ENCODE peak calls at places on chromosomes 16 and 17, in nine cellular contexts. W is astrocyte of the cerebellum, K is cardiac fibroblast, D is psoas muscle, Y is fibroblast of pulmonary artery, I is AG04450, H is neural progenitor cell, Q is HL-60, J is AG04449. L is an unnamed sample.
A peak's percentile ranks its signal among the peaks of the same experiment; 100 is the strongest.

GRCh38 chr17:69523252-69523861 is 108.9 kb downstream of the MAP2K6 start:
- DNase-seq in W (peak; percentile 31), K (peak; percentile 67), D (no peak), Y (peak; percentile 74), I (peak; percentile 24), H (peak; percentile 58), Q (peak; percentile 45), J (no peak), L (no peak)

GRCh38 chr17:71970312-71970711 is 150.5 kb upstream of the SOX9 start:
- DNase-seq in W (no peak), K (no peak), D (no peak), Y (no peak), I (no peak), H (no peak), Q (no peak), J (no peak), L (no peak)

GRCh38 chr17:47621293-47622178 is 28.2 kb upstream of the KPNB1 start:
- DNase-seq in W (peak; percentile 87), K (peak; percentile 90), D (peak; percentile 48), Y (peak; percentile 90), I (peak; percentile 69), H (peak; percentile 30), Q (no peak), J (peak; percentile 61), L (peak; percentile 42)

GRCh38 chr17:40331743-40332641 is 23.0 kb downstream of the RARA start:
- DNase-seq in W (no peak), K (peak; percentile 97), D (peak; percentile 93), Y (peak; percentile 88), I (no peak), H (no peak), Q (no peak), J (no peak), L (no peak)

GRCh38 chr16:88650749-88651275 is at the start of gene CYBA:
- DNase-seq in W (no peak), K (peak; percentile 71), D (peak; percentile 65), Y (peak; percentile 41), I (no peak), H (peak; percentile 72), Q (peak; percentile 67), J (no peak), L (no peak)

GRCh38 chr16:85369741-85370528 is 243.2 kb upstream of the GSE1 start:
- DNase-seq in W (no peak), K (peak; percentile 51), D (peak; percentile 59), Y (no peak), I (no peak), H (peak; percentile 67), Q (peak; percentile 25), J (no peak), L (peak; percentile 64)

GRCh38 chr17:13337864-13338371 is 263.8 kb downstream of the HS3ST3A1 start:
- DNase-seq in W (peak; percentile 78), K (peak; percentile 78), D (no peak), Y (peak; percentile 82), I (peak; percentile 43), H (peak; percentile 42), Q (peak; percentile 0), J (no peak), L (no peak)

GRCh38 chr17:75723201-75723930 is 2.1 kb downstream of the ITGB4 start:
- DNase-seq in W (no peak), K (no peak), D (no peak), Y (no peak), I (no peak), H (no peak), Q (no peak), J (no peak), L (no peak)

GRCh38 chr17:38898291-38898679 is 27.1 kb upstream of the LASP1NB start:
- DNase-seq in W (no peak), K (no peak), D (no peak), Y (no peak), I (no peak), H (no peak), Q (peak; percentile 49), J (no peak), L (no peak)

GRCh38 chr16:65600046-65600445 is 478.2 kb upstream of the CDH11 start:
- DNase-seq in W (no peak), K (no peak), D (no peak), Y (no peak), I (no peak), H (peak; percentile 79), Q (no peak), J (no peak), L (no peak)

GRCh38 chr17:83098241-83099085 is 19.1 kb downstream of the METRNL start:
- DNase-seq in W (no peak), K (no peak), D (no peak), Y (no peak), I (no peak), H (peak; percentile 34), Q (no peak), J (no peak), L (no peak)

GRCh38 chr17:58083491-58084316 is 485 bp downstream of the DYNLL2 start:
- DNase-seq in W (no peak), K (peak; percentile 55), D (peak; percentile 81), Y (peak; percentile 40), I (no peak), H (peak; percentile 40), Q (peak; percentile 50), J (no peak), L (no peak)

GRCh38 chr16:49483651-49484451 is 110.2 kb downstream of the C16orf78 start:
- DNase-seq in W (no peak), K (no peak), D (no peak), Y (no peak), I (no peak), H (no peak), Q (no peak), J (no peak), L (no peak)

GRCh38 chr17:21218101-21218500 is 4.1 kb upstream of the TMEM11 start:
- DNase-seq in W (no peak), K (no peak), D (no peak), Y (peak; percentile 26), I (no peak), H (peak; percentile 24), Q (no peak), J (no peak), L (no peak)

DNA sequence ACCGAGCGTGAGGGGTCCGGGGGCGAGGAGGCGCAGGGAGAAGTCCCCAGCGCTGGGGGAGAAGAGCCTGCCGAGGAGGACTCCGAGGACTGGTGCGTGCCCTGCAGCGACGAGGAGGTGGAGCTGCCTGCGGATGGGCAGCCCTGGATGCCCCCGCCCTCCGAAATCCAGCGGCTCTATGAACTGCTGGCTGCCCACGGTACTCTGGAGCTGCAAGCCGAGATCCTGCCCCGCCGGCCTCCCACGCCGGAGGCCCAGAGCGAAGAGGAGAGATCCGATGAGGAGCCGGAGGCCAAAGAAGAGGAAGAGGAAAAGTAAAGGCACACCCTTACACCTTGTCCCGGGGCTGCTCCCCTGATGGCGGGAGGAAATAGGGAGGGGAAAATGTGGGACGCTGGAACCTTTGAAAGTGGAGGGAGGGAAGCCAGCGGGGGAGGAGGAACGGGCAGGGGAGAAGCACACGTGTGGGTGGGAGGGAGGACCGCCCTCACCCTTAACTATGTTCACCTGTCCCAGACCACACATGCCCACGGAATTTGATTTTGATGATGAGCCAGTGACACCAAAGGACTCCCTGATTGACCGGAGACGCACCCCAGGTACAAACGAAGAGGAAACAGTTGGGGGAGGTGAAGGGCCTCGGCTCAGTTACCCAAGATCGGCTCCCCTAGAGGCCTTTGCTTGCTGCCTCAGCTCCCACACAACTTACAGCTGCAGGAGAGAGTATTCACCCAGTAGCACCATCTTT is 916 bp downstream of the PAGR1 start:
- DNase-seq in W (no peak), K (peak; percentile 67), D (peak; percentile 61), Y (peak; percentile 69), I (no peak), H (peak; percentile 62), Q (peak; percentile 77), J (no peak), L (no peak)
- TF ChIP-seq CTCF in W (peak; percentile 30), K (peak; percentile 31), D (no peak), Y (peak; percentile 24), I (peak; percentile 37), H (no peak), Q (peak; percentile 13), J (peak; percentile 8), L (no peak)

GRCh38 chr17:37701424-37702020 is 43.3 kb downstream of the HNF1B start:
- DNase-seq in W (no peak), K (peak; percentile 16), D (no peak), Y (peak; percentile 17), I (no peak), H (peak; percentile 39), Q (peak; percentile 54), J (no peak), L (no peak)
- TF ChIP-seq CTCF in W (peak; percentile 54), K (peak; percentile 81), D (peak; percentile 31), Y (peak; percentile 76), I (peak; percentile 52), H (peak; percentile 73), Q (peak; percentile 70), J (peak; percentile 32), L (no peak)

DNA sequence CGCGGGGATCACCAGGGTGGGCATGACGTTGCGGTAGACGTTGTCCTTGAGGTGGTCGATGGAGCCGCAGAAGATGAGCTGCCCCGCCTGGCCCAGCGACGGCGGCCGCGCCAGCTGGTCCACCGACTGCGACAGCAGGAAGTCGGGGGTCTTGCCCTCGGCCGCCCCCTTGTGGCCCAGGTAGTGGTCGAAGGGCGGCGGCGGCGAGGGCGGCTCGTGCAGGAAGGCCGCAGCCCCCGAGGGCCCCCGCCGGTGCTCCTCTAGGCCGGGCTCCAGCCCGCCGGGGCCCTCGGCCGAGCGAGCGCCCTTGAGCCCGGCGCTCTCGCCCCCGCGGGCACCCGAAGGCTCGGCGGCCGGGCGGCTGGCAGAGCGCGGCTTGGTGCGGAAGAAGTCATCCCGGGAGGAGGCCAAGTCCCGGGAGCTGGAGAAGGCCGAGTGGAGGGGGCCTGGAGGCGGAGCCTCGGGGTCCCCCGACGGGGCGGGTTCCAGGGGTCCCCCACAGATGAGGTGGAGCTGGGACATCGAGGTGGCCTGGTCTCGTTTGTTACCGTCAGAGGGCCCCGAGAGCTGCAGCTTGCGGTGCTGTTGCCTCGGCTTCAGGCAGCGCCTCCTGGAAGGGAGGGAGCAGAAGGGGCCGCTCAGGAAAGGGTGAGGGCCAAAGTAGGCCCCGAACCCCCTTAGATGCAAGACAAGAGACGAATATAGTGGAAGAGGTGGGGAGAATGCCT is 8.9 kb downstream of the FAM171A2 start:
- DNase-seq in W (no peak), K (no peak), D (peak; percentile 58), Y (no peak), I (no peak), H (peak; percentile 91), Q (peak; percentile 24), J (no peak), L (no peak)
- TF ChIP-seq CTCF in W (peak; percentile 19), K (peak; percentile 25), D (peak; percentile 31), Y (no peak), I (no peak), H (peak; percentile 63), Q (peak; percentile 2), J (peak; percentile 39), L (no peak)

GRCh38 chr16:78794581-78795300 is 695.3 kb downstream of the WWOX start:
- DNase-seq in W (no peak), K (no peak), D (no peak), Y (no peak), I (no peak), H (no peak), Q (no peak), J (no peak), L (no peak)

GRCh38 chr16:78799429-78799828 is 700.0 kb downstream of the WWOX start:
- DNase-seq in W (no peak), K (no peak), D (no peak), Y (no peak), I (no peak), H (no peak), Q (no peak), J (no peak), L (no peak)

DNA sequence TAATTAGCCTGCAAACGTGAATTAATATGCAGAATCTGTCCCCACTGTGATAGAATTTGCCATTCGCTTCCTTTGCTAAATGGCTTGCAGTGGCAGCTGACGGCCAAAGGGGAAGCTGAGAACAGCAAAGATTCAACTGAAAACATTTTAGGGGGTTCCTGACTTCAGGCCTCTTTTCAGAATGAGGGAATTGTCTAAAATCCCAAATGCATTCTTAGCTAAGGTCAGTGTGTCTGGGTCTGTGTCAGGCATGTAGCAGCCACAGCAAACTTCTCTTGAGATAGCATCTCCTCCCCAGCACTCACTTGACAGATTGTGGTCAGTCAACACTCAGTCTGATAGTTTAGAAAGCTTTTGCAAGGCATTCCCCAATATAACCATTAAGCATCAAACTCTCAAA is 701.1 kb downstream of the WWOX start:
- DNase-seq in W (no peak), K (no peak), D (no peak), Y (no peak), I (no peak), H (no peak), Q (no peak), J (no peak), L (no peak)
- TF ChIP-seq CTCF in W (no peak), K (no peak), D (no peak), Y (no peak), I (no peak), H (no peak), Q (no peak), J (no peak), L (no peak)

L was measured in omental fat pad.